ENCODE peak calls at places on chromosome 1, in ten cellular contexts. One of them, this sample, is unnamed.

GRCh38 chr1:169110265-169110664 is 3.8 kb downstream of the ATP1B1 start:
- DNase-seq in SK-N-DZ: no peak
- DNase-seq in thyroid gland: no peak
- DNase-seq in psoas muscle: no peak
- DNase-seq in NCI-H2081: no peak
- DNase-seq in left ventricle myocardium superior: no peak
- DNase-seq in hypothalamus: no peak
- DNase-seq in stimulated activated CD4-positive, alpha-beta T cell treated with anti-CD3 and anti-CD28 coated beads, Interleukin-4, amount 100 ng/mL, for 1 hour: no peak
- DNase-seq in iPS-NIHi11: no peak
- DNase-seq in IMR-90: no peak
- DNase-seq in this sample: no peak

GRCh38 chr1:214187152-214187900 is 93.6 kb upstream of the SMYD2 start:
- DNase-seq in NCI-H2081: no peak
- DNase-seq in psoas muscle: no peak
- DNase-seq in hypothalamus: peak
- DNase-seq in iPS-NIHi11: peak
- DNase-seq in IMR-90: no peak
- DNase-seq in stimulated activated CD4-positive, alpha-beta T cell treated with anti-CD3 and anti-CD28 coated beads, Interleukin-4, amount 100 ng/mL, for 1 hour: no peak
- DNase-seq in SK-N-DZ: peak
- DNase-seq in thyroid gland: peak
- DNase-seq in left ventricle myocardium superior: peak
- DNase-seq in this sample: no peak

GRCh38 chr1:234768569-234769283 is 158.7 kb upstream of the IRF2BP2 start:
- DNase-seq in IMR-90: no peak
- DNase-seq in thyroid gland: no peak
- DNase-seq in psoas muscle: no peak
- DNase-seq in iPS-NIHi11: no peak
- DNase-seq in SK-N-DZ: no peak
- DNase-seq in NCI-H2081: no peak
- DNase-seq in left ventricle myocardium superior: no peak
- DNase-seq in hypothalamus: no peak
- DNase-seq in stimulated activated CD4-positive, alpha-beta T cell treated with anti-CD3 and anti-CD28 coated beads, Interleukin-4, amount 100 ng/mL, for 1 hour: peak
- DNase-seq in this sample: no peak

GRCh38 chr1:156821801-156822200 is 5.2 kb upstream of the SH2D2A start:
- DNase-seq in NCI-H2081: no peak
- DNase-seq in thyroid gland: no peak
- DNase-seq in IMR-90: peak
- DNase-seq in iPS-NIHi11: no peak
- DNase-seq in psoas muscle: no peak
- DNase-seq in SK-N-DZ: no peak
- DNase-seq in stimulated activated CD4-positive, alpha-beta T cell treated with anti-CD3 and anti-CD28 coated beads, Interleukin-4, amount 100 ng/mL, for 1 hour: no peak
- DNase-seq in hypothalamus: no peak
- DNase-seq in left ventricle myocardium superior: no peak
- DNase-seq in this sample: no peak

GRCh38 chr1:24992761-24993211 is 62.7 kb upstream of the RUNX3 start:
- DNase-seq in NCI-H2081: no peak
- DNase-seq in thyroid gland: no peak
- DNase-seq in SK-N-DZ: no peak
- DNase-seq in stimulated activated CD4-positive, alpha-beta T cell treated with anti-CD3 and anti-CD28 coated beads, Interleukin-4, amount 100 ng/mL, for 1 hour: no peak
- DNase-seq in hypothalamus: no peak
- DNase-seq in left ventricle myocardium superior: no peak
- DNase-seq in iPS-NIHi11: no peak
- DNase-seq in IMR-90: no peak
- DNase-seq in psoas muscle: no peak
- DNase-seq in this sample: no peak

GRCh38 chr1:51230501-51231078 is 5.5 kb upstream of the RNF11 start:
- DNase-seq in NCI-H2081: no peak
- DNase-seq in stimulated activated CD4-positive, alpha-beta T cell treated with anti-CD3 and anti-CD28 coated beads, Interleukin-4, amount 100 ng/mL, for 1 hour: no peak
- DNase-seq in psoas muscle: no peak
- DNase-seq in thyroid gland: no peak
- DNase-seq in IMR-90: no peak
- DNase-seq in hypothalamus: no peak
- DNase-seq in iPS-NIHi11: no peak
- DNase-seq in left ventricle myocardium superior: no peak
- DNase-seq in SK-N-DZ: no peak
- DNase-seq in this sample: no peak

GRCh38 chr1:229579101-229579651 is 20.7 kb upstream of the ABCB10 start:
- DNase-seq in IMR-90: peak
- DNase-seq in hypothalamus: peak
- DNase-seq in stimulated activated CD4-positive, alpha-beta T cell treated with anti-CD3 and anti-CD28 coated beads, Interleukin-4, amount 100 ng/mL, for 1 hour: no peak
- DNase-seq in left ventricle myocardium superior: peak
- DNase-seq in iPS-NIHi11: no peak
- DNase-seq in thyroid gland: peak
- DNase-seq in SK-N-DZ: peak
- DNase-seq in NCI-H2081: peak
- DNase-seq in psoas muscle: no peak
- DNase-seq in this sample: peak

GRCh38 chr1:88058205-88058604 is 625.9 kb upstream of the PKN2 start:
- DNase-seq in stimulated activated CD4-positive, alpha-beta T cell treated with anti-CD3 and anti-CD28 coated beads, Interleukin-4, amount 100 ng/mL, for 1 hour: no peak
- DNase-seq in left ventricle myocardium superior: no peak
- DNase-seq in IMR-90: no peak
- DNase-seq in NCI-H2081: no peak
- DNase-seq in SK-N-DZ: no peak
- DNase-seq in thyroid gland: no peak
- DNase-seq in iPS-NIHi11: no peak
- DNase-seq in psoas muscle: no peak
- DNase-seq in hypothalamus: no peak
- DNase-seq in this sample: no peak

GRCh38 chr1:167489581-167490340 is 28.6 kb downstream of the CD247 start:
- DNase-seq in NCI-H2081: no peak
- DNase-seq in SK-N-DZ: no peak
- DNase-seq in hypothalamus: no peak
- DNase-seq in stimulated activated CD4-positive, alpha-beta T cell treated with anti-CD3 and anti-CD28 coated beads, Interleukin-4, amount 100 ng/mL, for 1 hour: peak
- DNase-seq in IMR-90: no peak
- DNase-seq in psoas muscle: no peak
- DNase-seq in left ventricle myocardium superior: no peak
- DNase-seq in iPS-NIHi11: peak
- DNase-seq in thyroid gland: no peak
- DNase-seq in this sample: no peak

GRCh38 chr1:117268926-117269378 is 58.2 kb upstream of the VTCN1 start:
- DNase-seq in hypothalamus: no peak
- DNase-seq in left ventricle myocardium superior: no peak
- DNase-seq in iPS-NIHi11: peak
- DNase-seq in psoas muscle: no peak
- DNase-seq in IMR-90: no peak
- DNase-seq in stimulated activated CD4-positive, alpha-beta T cell treated with anti-CD3 and anti-CD28 coated beads, Interleukin-4, amount 100 ng/mL, for 1 hour: no peak
- DNase-seq in SK-N-DZ: peak
- DNase-seq in thyroid gland: peak
- DNase-seq in NCI-H2081: no peak
- DNase-seq in this sample: no peak

GRCh38 chr1:199612976-199613774 is 414.3 kb upstream of the NR5A2 start:
- DNase-seq in left ventricle myocardium superior: no peak
- DNase-seq in stimulated activated CD4-positive, alpha-beta T cell treated with anti-CD3 and anti-CD28 coated beads, Interleukin-4, amount 100 ng/mL, for 1 hour: no peak
- DNase-seq in IMR-90: peak
- DNase-seq in hypothalamus: no peak
- DNase-seq in SK-N-DZ: no peak
- DNase-seq in thyroid gland: no peak
- DNase-seq in iPS-NIHi11: no peak
- DNase-seq in psoas muscle: no peak
- DNase-seq in NCI-H2081: no peak
- DNase-seq in this sample: no peak